ENCODE peak calls at places on chromosomes 6 and 20, in nine cellular contexts. One of them, this sample, is unnamed.

GRCh38 chr6:150880336-150880735 is 14.8 kb downstream of the MTHFD1L start:
- DNase-seq in AG04450: no peak
- DNase-seq in non-pigmented ciliary epithelial cell: no peak
- DNase-seq in fibroblast of pulmonary artery: no peak
- DNase-seq in thoracic aorta: no peak
- DNase-seq in cardiac fibroblast: no peak
- DNase-seq in endothelial cell: no peak
- DNase-seq in HCT116: no peak
- DNase-seq in iris pigment epithelial cell: no peak
- DNase-seq in this sample: no peak

GRCh38 chr6:29528988-29529560 is 30.5 kb downstream of the UBD start:
- DNase-seq in cardiac fibroblast: no peak
- DNase-seq in iris pigment epithelial cell: no peak
- DNase-seq in endothelial cell: no peak
- DNase-seq in thoracic aorta: no peak
- DNase-seq in HCT116: no peak
- DNase-seq in non-pigmented ciliary epithelial cell: no peak
- DNase-seq in AG04450: no peak
- DNase-seq in fibroblast of pulmonary artery: no peak
- DNase-seq in this sample: no peak

GRCh38 chr20:9025643-9026042 is 43.2 kb upstream of the PLCB4 start:
- DNase-seq in fibroblast of pulmonary artery: peak
- DNase-seq in cardiac fibroblast: peak
- DNase-seq in non-pigmented ciliary epithelial cell: no peak
- DNase-seq in iris pigment epithelial cell: peak
- DNase-seq in thoracic aorta: no peak
- DNase-seq in AG04450: no peak
- DNase-seq in HCT116: no peak
- DNase-seq in endothelial cell: no peak
- DNase-seq in this sample: peak

GRCh38 chr6:156421933-156422332 is 355.2 kb upstream of the ARID1B start:
- DNase-seq in AG04450: no peak
- DNase-seq in thoracic aorta: no peak
- DNase-seq in cardiac fibroblast: no peak
- DNase-seq in iris pigment epithelial cell: no peak
- DNase-seq in HCT116: no peak
- DNase-seq in endothelial cell: no peak
- DNase-seq in fibroblast of pulmonary artery: no peak
- DNase-seq in non-pigmented ciliary epithelial cell: no peak
- DNase-seq in this sample: no peak

GRCh38 chr6:52598123-52598823 is 21.4 kb upstream of the TRAM2 start:
- DNase-seq in AG04450: no peak
- DNase-seq in cardiac fibroblast: peak
- DNase-seq in iris pigment epithelial cell: peak
- DNase-seq in thoracic aorta: no peak
- DNase-seq in endothelial cell: peak
- DNase-seq in non-pigmented ciliary epithelial cell: no peak
- DNase-seq in fibroblast of pulmonary artery: peak
- DNase-seq in HCT116: peak
- DNase-seq in this sample: peak

GRCh38 chr6:2578729-2579128 is 172.0 kb downstream of the MYLK4 start:
- DNase-seq in AG04450: no peak
- DNase-seq in cardiac fibroblast: peak
- DNase-seq in thoracic aorta: no peak
- DNase-seq in HCT116: no peak
- DNase-seq in fibroblast of pulmonary artery: peak
- DNase-seq in iris pigment epithelial cell: peak
- DNase-seq in endothelial cell: no peak
- DNase-seq in non-pigmented ciliary epithelial cell: no peak
- DNase-seq in this sample: peak

GRCh38 chr6:105677671-105678475 is 275.0 kb upstream of the PREP start:
- DNase-seq in HCT116: no peak
- DNase-seq in endothelial cell: no peak
- DNase-seq in AG04450: no peak
- DNase-seq in thoracic aorta: no peak
- DNase-seq in cardiac fibroblast: no peak
- DNase-seq in iris pigment epithelial cell: peak
- DNase-seq in fibroblast of pulmonary artery: no peak
- DNase-seq in non-pigmented ciliary epithelial cell: no peak
- DNase-seq in this sample: no peak

GRCh38 chr20:63252157-63252780 is 2.0 kb downstream of the NKAIN4 start:
- DNase-seq in fibroblast of pulmonary artery: no peak
- DNase-seq in endothelial cell: no peak
- DNase-seq in HCT116: no peak
- DNase-seq in cardiac fibroblast: no peak
- DNase-seq in thoracic aorta: no peak
- DNase-seq in AG04450: no peak
- DNase-seq in iris pigment epithelial cell: no peak
- DNase-seq in non-pigmented ciliary epithelial cell: no peak
- DNase-seq in this sample: no peak

GRCh38 chr6:144449911-144450690 is 165.0 kb downstream of the UTRN start:
- DNase-seq in fibroblast of pulmonary artery: no peak
- DNase-seq in non-pigmented ciliary epithelial cell: no peak
- DNase-seq in endothelial cell: no peak
- DNase-seq in HCT116: no peak
- DNase-seq in iris pigment epithelial cell: no peak
- DNase-seq in AG04450: no peak
- DNase-seq in thoracic aorta: no peak
- DNase-seq in cardiac fibroblast: no peak
- DNase-seq in this sample: no peak